ENCODE peak calls at places on chromosomes 5 and 9, in six cellular contexts. B is epithelial cell of proximal tubule, G is HCT116, Z is cardiac fibroblast, U is fibroblast of mammary gland, K is cardiac muscle cell. D is an unnamed sample.

GRCh38 chr5:126339215-126339805 is 83.9 kb upstream of the GRAMD2B start:
- DNase-seq in B (no peak), G (peak; percentile 54), Z (peak; percentile 87), U (peak; percentile 80), K (peak; percentile 80), D (no peak)

GRCh38 chr5:77426670-77427069 is 65.4 kb downstream of the WDR41 start:
- DNase-seq in B (peak; percentile 16), G (no peak), Z (peak; percentile 78), U (peak; percentile 88), K (no peak), D (no peak)

GRCh38 chr9:129428890-129429577 is 191.9 kb downstream of the C9orf50 start:
- DNase-seq in B (no peak), G (no peak), Z (no peak), U (no peak), K (no peak), D (no peak)

GRCh38 chr9:136437430-136437829 is 2.2 kb downstream of the INPP5E start:
- DNase-seq in B (no peak), G (no peak), Z (peak; percentile 53), U (peak; percentile 64), K (no peak), D (no peak)

GRCh38 chr5:139061856-139062255 is 136.3 kb downstream of the SIL1 start:
- DNase-seq in B (no peak), G (no peak), Z (peak; percentile 38), U (no peak), K (peak; percentile 9), D (no peak)

GRCh38 chr9:130142635-130143034 is 29.6 kb upstream of the NCS1 start:
- DNase-seq in B (no peak), G (no peak), Z (no peak), U (no peak), K (no peak), D (no peak)

GRCh38 chr5:179771496-179771895 is 22.3 kb upstream of the LTC4S start:
- DNase-seq in B (no peak), G (no peak), Z (no peak), U (no peak), K (no peak), D (no peak)

GRCh38 chr9:33817327-33818166 is 587 bp downstream of the UBE2R2 start:
- DNase-seq in B (no peak), G (no peak), Z (peak; percentile 72), U (peak; percentile 70), K (peak; percentile 77), D (no peak)

GRCh38 chr5:157541452-157542118 is 34.0 kb downstream of the ADAM19 start:
- DNase-seq in B (no peak), G (no peak), Z (peak; percentile 33), U (peak; percentile 35), K (no peak), D (no peak)

GRCh38 chr5:132687995-132688394 is 14.2 kb downstream of the IL4 start:
- DNase-seq in B (no peak), G (no peak), Z (no peak), U (no peak), K (no peak), D (no peak)

GRCh38 chr5:112940670-112941069 is 18.6 kb upstream of the REEP5 start:
- DNase-seq in B (no peak), G (no peak), Z (no peak), U (no peak), K (no peak), D (no peak)

GRCh38 chr9:28824410-28824963 is 1251.2 kb upstream of the C9orf72 start:
- DNase-seq in B (no peak), G (no peak), Z (no peak), U (no peak), K (no peak), D (no peak)

GRCh38 chr5:473344-474192 is 30.6 kb downstream of the EXOC3 start:
- DNase-seq in B (no peak), G (no peak), Z (peak; percentile 49), U (peak; percentile 17), K (peak; percentile 64), D (no peak)

GRCh38 chr5:125041798-125042197 is 295.4 kb upstream of the ZNF608 start:
- DNase-seq in B (no peak), G (no peak), Z (no peak), U (no peak), K (no peak), D (no peak)

GRCh38 chr9:78612089-78612488 is 315.2 kb downstream of the PSAT1 start:
- DNase-seq in B (no peak), G (no peak), Z (peak; percentile 68), U (no peak), K (no peak), D (no peak)

GRCh38 chr9:136882109-136882946 is 4.0 kb upstream of the TRAF2 start:
- DNase-seq in B (peak; percentile 43), G (peak; percentile 56), Z (peak; percentile 85), U (peak; percentile 85), K (no peak), D (peak; percentile 63)

GRCh38 chr5:138466058-138466899 is 1.0 kb downstream of the EGR1 start:
- DNase-seq in B (no peak), G (no peak), Z (peak; percentile 38), U (no peak), K (no peak), D (no peak)

GRCh38 chr5:73495772-73496346 is 2.4 kb upstream of the BTF3 start:
- DNase-seq in B (no peak), G (no peak), Z (no peak), U (no peak), K (no peak), D (no peak)

GRCh38 chr5:73498057-73498992 is at the start of gene BTF3:
- DNase-seq in B (peak; percentile 78), G (peak; percentile 92), Z (peak; percentile 97), U (peak; percentile 96), K (peak; percentile 94), D (peak; percentile 92)

GRCh38 chr5:73497537-73498056 is 645 bp upstream of the BTF3 start:
- DNase-seq in B (no peak), G (no peak), Z (no peak), U (no peak), K (no peak), D (no peak)

GRCh38 chr5:73499187-73499586 is 945 bp downstream of the BTF3 start:
- DNase-seq in B (no peak), G (no peak), Z (peak; percentile 10), U (peak; percentile 3), K (no peak), D (no peak)

GRCh38 chr5:73496984-73497457 is 1.2 kb upstream of the BTF3 start:
- DNase-seq in B (no peak), G (peak; percentile 79), Z (peak; percentile 65), U (peak; percentile 76), K (peak; percentile 48), D (peak; percentile 38)
- TF ChIP-seq CTCF in B (peak; percentile 52), G (peak; percentile 57), Z (peak; percentile 18), U (peak; percentile 47), K (peak; percentile 41), D (peak; percentile 40)

DNA sequence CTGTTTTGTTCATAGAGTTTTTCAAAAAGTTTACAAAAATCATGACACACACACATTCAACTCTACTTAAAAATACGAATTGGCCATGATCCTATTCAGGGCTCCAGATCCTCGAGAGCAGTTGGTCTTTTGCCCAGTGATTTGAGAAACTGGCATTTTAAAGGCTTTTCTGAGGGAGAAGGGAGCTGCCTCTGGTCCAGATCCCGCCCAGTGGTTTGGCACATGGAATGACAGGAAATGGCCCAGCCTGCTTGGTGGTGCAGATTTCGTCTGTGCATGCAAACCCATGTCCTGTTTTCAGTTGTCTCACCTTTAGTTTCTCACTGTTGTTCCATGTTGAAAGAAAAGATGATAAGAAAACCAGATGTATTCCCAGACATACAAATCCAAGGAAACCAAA is 3.6 kb downstream of the CAMK4 start:
- DNase-seq in B (no peak), G (no peak), Z (peak; percentile 60), U (peak; percentile 25), K (no peak), D (peak; percentile 12)
- H3K4me3 ChIP-seq in B (no peak overlapping the region), G (no peak overlapping the region), Z (no peak overlapping the region), U (no peak overlapping the region), K (no peak overlapping the region), D (no peak overlapping the region)

GRCh38 chr5:36751881-36752280 is 124.7 kb upstream of the NIPBL start:
- DNase-seq in B (no peak), G (no peak), Z (no peak), U (no peak), K (no peak), D (no peak)
- TF ChIP-seq CTCF in B (peak; percentile 30), G (peak; percentile 2), Z (peak; percentile 11), U (peak; percentile 14), K (no peak), D (no peak)

GRCh38 chr9:88530051-88530450 is 4.9 kb upstream of the NXNL2 start:
- DNase-seq in B (peak; percentile 81), G (no peak), Z (peak; percentile 76), U (peak; percentile 82), K (no peak), D (peak; percentile 65)

GRCh38 chr9:88529496-88529895 is 5.5 kb upstream of the NXNL2 start:
- DNase-seq in B (no peak), G (no peak), Z (no peak), U (no peak), K (no peak), D (no peak)

GRCh38 chr9:88533951-88534455 is 975 bp upstream of the NXNL2 start:
- DNase-seq in B (no peak), G (no peak), Z (peak; percentile 48), U (peak; percentile 28), K (peak; percentile 25), D (no peak)

GRCh38 chr9:88532320-88532719 is 2.7 kb upstream of the NXNL2 start:
- DNase-seq in B (peak; percentile 42), G (no peak), Z (peak; percentile 41), U (peak; percentile 58), K (peak; percentile 16), D (peak; percentile 26)

DNA sequence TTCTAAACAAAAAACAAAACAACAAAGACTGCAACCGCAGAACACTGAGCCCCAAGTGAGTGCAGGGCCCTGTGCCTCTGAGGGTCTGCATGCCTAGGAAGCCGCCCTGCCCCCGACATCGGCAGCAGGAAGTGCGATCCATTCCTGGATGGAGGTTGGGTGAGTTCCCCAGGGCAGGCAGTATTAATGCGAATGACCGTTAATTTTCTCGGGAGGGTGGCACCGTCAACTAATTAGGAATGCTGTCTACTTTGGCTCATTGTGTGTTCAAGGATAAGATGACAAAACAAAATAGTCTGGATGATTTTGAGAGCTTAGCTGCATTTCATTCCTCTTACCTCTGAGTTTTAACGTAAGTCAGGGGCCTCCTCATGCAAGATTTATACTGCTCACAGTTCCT is 3.1 kb upstream of the NXNL2 start:
- DNase-seq in B (no peak), G (no peak), Z (no peak), U (no peak), K (no peak), D (no peak)
- H3K4me3 ChIP-seq in B (peak overlapping the region; percentile 79), G (no peak overlapping the region), Z (no peak overlapping the region), U (peak overlapping the region; percentile 20), K (no peak overlapping the region), D (peak overlapping the region; percentile 14)

GRCh38 chr9:131559416-131560000 is 14.2 kb downstream of the PRRT1B start:
- DNase-seq in B (no peak), G (no peak), Z (peak; percentile 6), U (no peak), K (no peak), D (no peak)
- TF ChIP-seq CTCF in B (no peak), G (peak; percentile 33), Z (no peak), U (no peak), K (no peak), D (no peak)

D was measured in kidney epithelial cell.